ENCODE peak calls at places on chromosomes 13 and 19, in five cellular contexts. One of them, this sample, is unnamed.
A peak's percentile ranks its signal among the peaks of the same experiment; 100 is the strongest.

GRCh38 chr19:55082023-55082851 is 6.6 kb downstream of the EPS8L1 start:
- DNase-seq in stimulated activated CD8-positive, alpha-beta memory T cell treated with anti-CD3 and anti-CD28 coated beads, Interleukin-2, amount 100 ng/mL, for 48 hours: no peak
- DNase-seq in substantia nigra: no peak
- DNase-seq in NCI-H1105: no peak
- DNase-seq in activated T-cell treated with anti-CD3 and anti-CD28 coated beads for 1 hour: no peak
- DNase-seq in this sample: no peak

GRCh38 chr13:100363351-100363750 is 225.2 kb downstream of the GGACT start:
- DNase-seq in substantia nigra: no peak
- DNase-seq in NCI-H1105: no peak
- DNase-seq in stimulated activated CD8-positive, alpha-beta memory T cell treated with anti-CD3 and anti-CD28 coated beads, Interleukin-2, amount 100 ng/mL, for 48 hours: no peak
- DNase-seq in activated T-cell treated with anti-CD3 and anti-CD28 coated beads for 1 hour: no peak
- DNase-seq in this sample: no peak

GRCh38 chr19:10699650-10700335 is 1.4 kb upstream of the QTRT1 start:
- DNase-seq in NCI-H1105: no peak
- DNase-seq in substantia nigra: no peak
- DNase-seq in activated T-cell treated with anti-CD3 and anti-CD28 coated beads for 1 hour: peak; percentile 58
- DNase-seq in stimulated activated CD8-positive, alpha-beta memory T cell treated with anti-CD3 and anti-CD28 coated beads, Interleukin-2, amount 100 ng/mL, for 48 hours: peak; percentile 44
- DNase-seq in this sample: peak; percentile 35

GRCh38 chr19:7874080-7874856 is at the start of gene PRR36:
- DNase-seq in substantia nigra: no peak
- DNase-seq in activated T-cell treated with anti-CD3 and anti-CD28 coated beads for 1 hour: no peak
- DNase-seq in stimulated activated CD8-positive, alpha-beta memory T cell treated with anti-CD3 and anti-CD28 coated beads, Interleukin-2, amount 100 ng/mL, for 48 hours: no peak
- DNase-seq in NCI-H1105: peak; percentile 88
- DNase-seq in this sample: peak; percentile 90

GRCh38 chr13:45859682-45860081 is 8.1 kb upstream of the SIAH3 start:
- DNase-seq in activated T-cell treated with anti-CD3 and anti-CD28 coated beads for 1 hour: no peak
- DNase-seq in NCI-H1105: no peak
- DNase-seq in stimulated activated CD8-positive, alpha-beta memory T cell treated with anti-CD3 and anti-CD28 coated beads, Interleukin-2, amount 100 ng/mL, for 48 hours: no peak
- DNase-seq in substantia nigra: no peak
- DNase-seq in this sample: no peak

GRCh38 chr13:38530492-38530891 is 156.4 kb upstream of the FREM2 start:
- DNase-seq in activated T-cell treated with anti-CD3 and anti-CD28 coated beads for 1 hour: no peak
- DNase-seq in NCI-H1105: no peak
- DNase-seq in substantia nigra: no peak
- DNase-seq in stimulated activated CD8-positive, alpha-beta memory T cell treated with anti-CD3 and anti-CD28 coated beads, Interleukin-2, amount 100 ng/mL, for 48 hours: no peak
- DNase-seq in this sample: peak; percentile 33

GRCh38 chr19:46745521-46746280 is at the start of gene FKRP:
- DNase-seq in NCI-H1105: no peak
- DNase-seq in activated T-cell treated with anti-CD3 and anti-CD28 coated beads for 1 hour: peak; percentile 22
- DNase-seq in stimulated activated CD8-positive, alpha-beta memory T cell treated with anti-CD3 and anti-CD28 coated beads, Interleukin-2, amount 100 ng/mL, for 48 hours: no peak
- DNase-seq in substantia nigra: peak; percentile 33
- DNase-seq in this sample: no peak

GRCh38 chr19:4866595-4867424 is 657 bp downstream of the PLIN3 start:
- DNase-seq in stimulated activated CD8-positive, alpha-beta memory T cell treated with anti-CD3 and anti-CD28 coated beads, Interleukin-2, amount 100 ng/mL, for 48 hours: no peak
- DNase-seq in NCI-H1105: no peak
- DNase-seq in activated T-cell treated with anti-CD3 and anti-CD28 coated beads for 1 hour: peak; percentile 30
- DNase-seq in substantia nigra: no peak
- DNase-seq in this sample: no peak

GRCh38 chr19:49848938-49849337 is 2.0 kb upstream of the PTOV1 start:
- DNase-seq in activated T-cell treated with anti-CD3 and anti-CD28 coated beads for 1 hour: no peak
- DNase-seq in stimulated activated CD8-positive, alpha-beta memory T cell treated with anti-CD3 and anti-CD28 coated beads, Interleukin-2, amount 100 ng/mL, for 48 hours: no peak
- DNase-seq in substantia nigra: no peak
- DNase-seq in NCI-H1105: no peak
- DNase-seq in this sample: no peak

GRCh38 chr19:16470911-16471811 is 609 bp downstream of the EPS15L1 start:
- DNase-seq in substantia nigra: peak; percentile 45
- DNase-seq in activated T-cell treated with anti-CD3 and anti-CD28 coated beads for 1 hour: no peak
- DNase-seq in stimulated activated CD8-positive, alpha-beta memory T cell treated with anti-CD3 and anti-CD28 coated beads, Interleukin-2, amount 100 ng/mL, for 48 hours: peak; percentile 14
- DNase-seq in NCI-H1105: no peak
- DNase-seq in this sample: no peak

GRCh38 chr13:29733069-29733700 is 117.2 kb downstream of the UBL3 start:
- DNase-seq in stimulated activated CD8-positive, alpha-beta memory T cell treated with anti-CD3 and anti-CD28 coated beads, Interleukin-2, amount 100 ng/mL, for 48 hours: no peak
- DNase-seq in substantia nigra: no peak
- DNase-seq in NCI-H1105: no peak
- DNase-seq in activated T-cell treated with anti-CD3 and anti-CD28 coated beads for 1 hour: no peak
- DNase-seq in this sample: no peak

GRCh38 chr19:35928507-35928906 is 7.7 kb upstream of the LRFN3 start:
- DNase-seq in activated T-cell treated with anti-CD3 and anti-CD28 coated beads for 1 hour: no peak
- DNase-seq in stimulated activated CD8-positive, alpha-beta memory T cell treated with anti-CD3 and anti-CD28 coated beads, Interleukin-2, amount 100 ng/mL, for 48 hours: no peak
- DNase-seq in NCI-H1105: no peak
- DNase-seq in substantia nigra: no peak
- DNase-seq in this sample: no peak

GRCh38 chr19:45742969-45743368 is 9.7 kb downstream of the MEIOSIN start:
- DNase-seq in substantia nigra: no peak
- DNase-seq in NCI-H1105: no peak
- DNase-seq in stimulated activated CD8-positive, alpha-beta memory T cell treated with anti-CD3 and anti-CD28 coated beads, Interleukin-2, amount 100 ng/mL, for 48 hours: no peak
- DNase-seq in activated T-cell treated with anti-CD3 and anti-CD28 coated beads for 1 hour: no peak
- DNase-seq in this sample: no peak